ENCODE peak calls at places on chromosome 19, in eight cellular contexts. L is WTC11, H is cardiac muscle cell, Q is HFFc6, N is A549, W is prostate gland, S is adrenal gland, M is left ventricle myocardium inferior. Z is an unnamed sample.

GRCh38 chr19:17294051-17294891 is 9.0 kb downstream of the ABHD8 start:
- DNase-seq in H (peak), L (peak), M (no peak), S (no peak), W (no peak), N (peak), Q (no peak), Z (no peak)

GRCh38 chr19:49555600-49556411 is 24.6 kb downstream of the NOSIP start:
- DNase-seq in W (no peak), Q (no peak), H (peak), N (peak), S (peak), L (peak), M (peak), Z (peak)

GRCh38 chr19:33444993-33445751 is 71.7 kb downstream of the CEBPG start:
- DNase-seq in S (no peak), L (no peak), Q (no peak), M (peak), W (no peak), N (no peak), H (no peak), Z (no peak)

GRCh38 chr19:36032251-36033104 is at the start of gene CLIP3:
- DNase-seq in H (peak), S (no peak), N (no peak), M (peak), L (peak), Q (peak), W (no peak), Z (peak)

GRCh38 chr19:4689403-4689802 is 19.3 kb upstream of the MYDGF start:
- DNase-seq in M (no peak), W (no peak), S (no peak), H (no peak), L (no peak), Q (no peak), N (no peak), Z (no peak)

GRCh38 chr19:55406869-55407624 is 541 bp downstream of the UBE2S start:
- DNase-seq in W (no peak), L (no peak), S (peak), H (peak), N (no peak), M (peak), Q (no peak), Z (no peak)

GRCh38 chr19:50646074-50646807 is 3.0 kb upstream of the C19orf81 start:
- DNase-seq in H (no peak), W (no peak), N (peak), M (no peak), L (no peak), S (peak), Q (peak), Z (no peak)

GRCh38 chr19:50772408-50773311 is 2.4 kb downstream of the GPR32 start:
- DNase-seq in N (no peak), Q (no peak), L (no peak), S (no peak), M (no peak), W (no peak), H (no peak), Z (no peak)

GRCh38 chr19:21084343-21084742 is 2.3 kb downstream of the ZNF714 start:
- DNase-seq in H (no peak), W (no peak), L (no peak), S (no peak), N (no peak), Q (peak), M (no peak), Z (no peak)

GRCh38 chr19:33436360-33437345 is 63.1 kb downstream of the CEBPG start:
- DNase-seq in W (no peak), N (no peak), M (peak), Q (no peak), H (no peak), S (no peak), L (no peak), Z (no peak)

GRCh38 chr19:41175825-41176734 is 16.9 kb upstream of the CYP2S1 start:
- DNase-seq in N (peak), L (peak), M (peak), S (peak), Q (peak), H (peak), W (peak), Z (no peak)

GRCh38 chr19:52542984-52543664 is 15.7 kb downstream of the ZNF808 start:
- DNase-seq in W (no peak), M (no peak), S (no peak), N (no peak), L (no peak), H (no peak), Q (no peak), Z (no peak)

GRCh38 chr19:2602391-2603181 is 99.9 kb downstream of the GNG7 start:
- DNase-seq in W (peak), Q (peak), M (peak), S (no peak), L (peak), N (no peak), H (peak), Z (no peak)
- TF ChIP-seq CTCF in W (peak), Q (no peak), M (peak), S (no peak), L (no peak), N (no peak), H (no peak), Z (no peak)

DNA sequence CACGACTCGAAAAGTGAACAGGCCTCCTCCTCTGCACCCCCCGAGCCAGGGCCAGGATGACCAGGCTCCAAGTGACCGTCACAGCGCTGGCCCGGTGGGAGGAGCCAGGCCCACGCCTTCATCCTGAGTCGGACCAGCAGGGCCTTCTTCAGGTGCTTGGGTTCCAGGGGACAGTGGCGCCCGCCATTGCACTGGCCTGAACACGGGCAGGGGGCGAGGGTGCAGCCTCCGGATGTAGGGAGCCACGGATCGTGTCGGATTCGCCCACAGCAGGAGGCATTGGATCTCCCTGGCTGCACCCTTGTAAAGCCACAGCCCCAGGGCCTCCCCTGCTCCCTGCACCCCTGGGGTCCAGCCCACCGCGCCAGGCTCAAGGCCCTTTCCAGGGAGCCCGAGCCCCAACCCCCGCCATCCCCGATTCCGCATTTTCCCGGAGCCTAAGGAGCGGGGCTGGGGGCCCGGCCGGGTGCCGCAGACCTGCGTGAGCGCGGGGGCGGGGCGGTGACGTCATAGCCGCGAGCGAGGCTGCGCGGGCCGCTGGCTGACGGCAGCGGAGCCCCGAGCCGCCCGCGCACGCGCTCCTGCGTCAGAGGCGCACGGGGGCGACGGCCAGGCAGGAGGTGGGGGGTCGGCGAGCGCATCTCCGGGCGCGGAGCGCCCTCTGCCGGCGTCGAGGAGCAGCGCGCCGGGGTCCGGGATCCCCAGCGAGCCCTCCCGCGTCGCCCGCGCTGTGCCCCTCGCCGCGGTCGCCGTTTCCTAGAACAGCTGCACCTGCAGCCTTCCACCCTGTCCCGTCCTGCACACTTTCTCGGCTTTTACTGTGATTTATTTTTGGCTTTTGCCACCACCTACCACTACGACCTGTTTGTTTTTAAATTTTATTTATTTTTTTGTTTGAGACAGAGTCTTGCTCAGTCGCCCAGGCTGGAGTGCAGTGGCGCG is 1.5 kb upstream of the ATP5F1D start:
- DNase-seq in H (peak), L (peak), W (peak), M (peak), N (peak), Q (peak), S (peak), Z (peak)
- TF ChIP-seq CTCF in H (peak), L (peak), W (peak), M (peak), N (peak), Q (peak), S (peak), Z (peak)

GRCh38 chr19:708154-709141 is at the start of gene PALM:
- DNase-seq in Q (no peak), N (no peak), L (peak), H (peak), S (no peak), W (peak), M (peak), Z (no peak)
- TF ChIP-seq CTCF in Q (no peak), N (peak), L (no peak), H (no peak), S (peak), W (peak), M (peak), Z (no peak)

GRCh38 chr19:18484992-18485391 is 36.9 kb downstream of the ELL start:
- DNase-seq in S (no peak), N (no peak), W (no peak), M (no peak), L (no peak), Q (no peak), H (no peak), Z (no peak)
- TF ChIP-seq CTCF in S (no peak), N (no peak), W (no peak), M (no peak), L (no peak), Q (peak), H (no peak), Z (no peak)

DNA sequence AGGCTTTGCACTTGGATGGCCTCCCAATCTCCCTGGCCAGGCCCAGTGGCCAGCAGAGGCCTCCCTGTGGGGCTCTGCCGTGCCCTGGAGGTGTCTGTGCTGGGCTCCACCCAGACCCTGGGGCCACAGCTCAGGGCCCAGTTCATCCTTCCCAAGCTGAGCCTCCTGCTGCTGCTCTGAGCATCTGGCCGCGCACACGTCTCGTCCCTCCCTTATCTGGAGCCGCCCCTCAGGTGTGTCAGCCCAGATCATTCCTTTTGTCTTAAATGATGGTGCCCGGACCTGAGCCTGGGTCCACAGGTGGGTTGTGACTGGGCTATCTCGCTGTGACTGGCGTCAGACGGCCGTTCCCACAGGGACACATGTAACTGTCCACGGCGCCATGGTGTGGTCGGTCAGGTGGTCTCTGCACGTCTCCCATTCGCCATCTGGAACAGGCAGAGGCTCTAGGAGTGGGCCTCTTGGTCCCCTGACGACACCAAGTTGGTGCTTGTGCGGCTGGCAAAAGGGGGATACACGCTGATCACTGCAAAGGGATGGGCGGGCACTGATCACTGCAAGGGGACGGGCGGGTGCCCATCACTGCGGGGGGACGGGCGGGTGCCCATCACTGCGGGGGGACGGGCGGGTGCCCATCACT is 14.3 kb upstream of the ZNF554 start:
- DNase-seq in L (no peak), N (no peak), S (no peak), Q (no peak), W (no peak), H (no peak), M (no peak), Z (no peak)
- TF ChIP-seq CTCF in L (no peak), N (no peak), S (no peak), Q (no peak), W (no peak), H (no peak), M (no peak), Z (no peak)